ENCODE peak calls at places on chromosome 9, in nine cellular contexts. H, Y, D, T, M, V, R, J and B are unnamed samples.

GRCh38 chr9:128286435-128286834 is 10.4 kb downstream of the SWI5 start:
- DNase-seq in H (no peak), T (no peak), V (no peak), D (no peak), Y (no peak), M (no peak), R (no peak), J (no peak), B (no peak)

GRCh38 chr9:135299651-135300345 is 179.8 kb upstream of the PPP1R26 start:
- DNase-seq in Y (peak), R (no peak), T (no peak), D (no peak), V (peak), J (no peak), H (peak), M (peak), B (no peak)

GRCh38 chr9:13917534-13917933 is 396.4 kb downstream of the NFIB start:
- DNase-seq in Y (no peak), R (no peak), T (no peak), J (no peak), M (no peak), D (no peak), H (no peak), V (no peak), B (no peak)

GRCh38 chr9:122213102-122213588 is 15.6 kb downstream of the LHX6 start:
- DNase-seq in V (no peak), T (no peak), H (no peak), Y (no peak), D (no peak), J (no peak), R (no peak), M (no peak), B (no peak)

GRCh38 chr9:81724242-81724889 is 35.0 kb upstream of the TLE1 start:
- DNase-seq in J (no peak), M (no peak), V (no peak), H (no peak), D (no peak), Y (no peak), R (no peak), T (no peak), B (no peak)

GRCh38 chr9:116124472-116125040 is 29.0 kb upstream of the PAPPA start:
- DNase-seq in T (no peak), R (no peak), V (no peak), H (no peak), M (no peak), Y (no peak), J (no peak), D (no peak), B (no peak)

GRCh38 chr9:108113579-108113978 is 624.0 kb upstream of the KLF4 start:
- DNase-seq in J (no peak), T (no peak), D (no peak), Y (no peak), V (no peak), R (no peak), H (no peak), M (no peak), B (no peak)

GRCh38 chr9:115944166-115944948 is 209.2 kb upstream of the PAPPA start:
- DNase-seq in J (peak), H (no peak), M (no peak), V (no peak), D (peak), T (peak), Y (peak), R (no peak), B (no peak)

GRCh38 chr9:132857031-132857430 is 21.1 kb downstream of the AK8 start:
- DNase-seq in H (no peak), R (no peak), D (peak), J (peak), M (no peak), T (no peak), Y (no peak), V (no peak), B (no peak)

GRCh38 chr9:95009459-95009858 is 283.0 kb downstream of the AOPEP start:
- DNase-seq in H (no peak), R (no peak), T (no peak), M (no peak), D (no peak), Y (no peak), J (no peak), V (no peak), B (no peak)

GRCh38 chr9:14561929-14562386 is 131.3 kb downstream of the ZDHHC21 start:
- DNase-seq in H (peak), M (no peak), V (no peak), Y (no peak), J (no peak), R (no peak), D (no peak), T (no peak), B (no peak)

GRCh38 chr9:22617156-22617555 is 170.5 kb downstream of the DMRTA1 start:
- DNase-seq in M (no peak), J (no peak), Y (no peak), V (no peak), T (no peak), D (no peak), H (no peak), R (no peak), B (no peak)

GRCh38 chr9:127541865-127542264 is 70.2 kb upstream of the STXBP1 start:
- DNase-seq in D (no peak), J (no peak), M (no peak), R (no peak), H (no peak), T (no peak), V (no peak), Y (no peak), B (no peak)

GRCh38 chr9:21591221-21592062 is 109.3 kb upstream of the IFNE start:
- DNase-seq in M (no peak), V (no peak), R (no peak), Y (no peak), H (no peak), T (no peak), J (peak), D (peak), B (no peak)

GRCh38 chr9:27331393-27331792 is 34.4 kb upstream of the EQTN start:
- DNase-seq in M (no peak), H (no peak), D (no peak), J (no peak), T (no peak), V (no peak), Y (no peak), R (no peak), B (no peak)

GRCh38 chr9:127133739-127134167 is 11.3 kb upstream of the ANGPTL2 start:
- DNase-seq in J (peak), R (no peak), Y (peak), D (peak), T (no peak), H (no peak), V (no peak), M (no peak), B (no peak)

GRCh38 chr9:96417610-96418073 is 528 bp downstream of the ZNF367 start:
- DNase-seq in H (no peak), R (no peak), M (peak), T (no peak), V (peak), J (peak), D (no peak), Y (peak), B (peak)

GRCh38 chr9:96418074-96418919 is at the start of gene ZNF367:
- DNase-seq in T (peak), V (peak), M (peak), H (peak), D (peak), R (peak), Y (peak), J (peak), B (peak)

GRCh38 chr9:96419691-96419969 is 1.5 kb upstream of the ZNF367 start:
- DNase-seq in H (no peak), V (no peak), D (no peak), M (no peak), R (no peak), Y (no peak), T (no peak), J (no peak), B (no peak)

GRCh38 chr9:96418920-96419690 is 935 bp upstream of the ZNF367 start:
- DNase-seq in T (peak), H (peak), R (peak), J (peak), V (peak), D (peak), M (peak), Y (peak), B (peak)

DNA sequence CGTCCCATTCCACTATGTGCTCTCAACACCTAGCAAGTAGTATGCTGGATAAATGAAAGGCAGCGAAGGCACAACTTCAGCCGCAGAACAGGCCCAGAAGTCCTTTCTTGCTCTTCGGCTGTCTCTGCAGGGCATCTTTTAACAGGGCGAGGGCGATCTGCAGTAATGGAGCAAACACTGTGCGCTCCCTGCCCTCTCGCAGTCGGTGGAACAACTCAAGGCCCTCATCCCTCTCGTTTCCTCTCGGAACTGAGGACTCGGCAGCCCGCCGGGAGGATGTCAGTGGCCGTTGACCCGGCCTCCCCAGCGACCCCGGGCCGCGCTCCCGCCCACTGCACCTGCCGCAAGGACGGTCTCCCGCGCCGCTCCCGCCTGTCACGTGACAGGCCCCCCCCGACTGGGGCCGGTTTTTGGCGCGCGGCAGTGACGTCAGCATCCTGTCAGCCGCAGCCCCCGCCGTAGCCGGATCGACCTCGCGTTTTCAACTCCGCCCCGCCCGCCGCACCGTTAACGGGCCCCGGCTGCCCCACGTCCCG is 1.1 kb downstream of the ZNF367 start:
- DNase-seq in H (peak), R (peak), Y (peak), M (peak), T (peak), J (peak), D (peak), V (peak), B (peak)
- TF ChIP-seq POLR2AphosphoS5 in H (peak), R (peak), Y (no peak), M (peak), T (peak), J (peak), D (peak), V (peak), B (no peak)

DNA sequence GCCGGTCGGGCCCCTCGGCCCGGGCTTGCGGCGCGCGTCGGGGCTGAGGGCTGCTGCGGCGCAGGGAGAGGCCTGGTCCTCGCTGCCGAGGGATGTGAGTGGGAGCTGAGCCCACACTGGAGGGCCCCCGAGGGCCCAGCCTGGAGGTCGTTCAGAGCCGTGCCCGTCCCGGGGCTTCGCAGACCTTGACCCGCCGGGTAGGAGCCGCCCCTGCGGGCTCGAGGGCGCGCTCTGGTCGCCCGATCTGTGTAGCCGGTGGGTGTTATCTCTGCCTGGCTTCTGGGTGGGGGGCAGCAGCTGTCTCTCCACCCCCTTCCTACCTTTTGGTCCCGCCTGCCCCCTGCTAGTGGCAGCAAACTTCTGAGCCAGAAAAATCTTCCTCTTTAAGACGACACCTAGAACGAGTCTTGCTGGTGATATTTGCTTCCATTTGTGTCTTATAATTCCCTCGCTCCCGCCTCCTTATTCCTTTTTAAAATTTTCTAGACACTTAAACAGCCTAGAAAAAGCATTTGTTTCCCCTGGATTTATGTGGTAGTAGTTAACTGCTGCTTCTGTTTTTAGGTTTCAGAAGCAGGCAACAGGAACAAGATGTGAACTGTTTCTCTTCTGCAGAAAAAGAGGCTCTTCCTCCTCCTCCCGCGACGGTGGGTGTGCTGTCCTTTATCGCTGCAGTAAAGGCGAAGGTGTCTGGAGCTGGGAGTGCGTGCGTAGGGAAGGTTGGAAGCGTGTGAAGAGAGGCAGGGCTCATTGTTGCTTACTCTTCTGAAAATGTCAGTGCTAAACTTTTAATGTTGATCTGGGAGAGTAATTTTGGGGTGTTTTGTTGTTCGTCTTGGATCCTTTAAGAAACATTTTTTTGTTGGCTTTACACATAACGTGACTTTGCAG is 549 bp downstream of the JAK2 start:
- DNase-seq in R (no peak), Y (peak), T (no peak), M (no peak), H (no peak), J (peak), V (peak), D (peak), B (no peak)
- TF ChIP-seq POLR2AphosphoS5 in R (no peak), Y (no peak), T (peak), M (no peak), H (no peak), J (peak), V (no peak), D (no peak), B (peak)

GRCh38 chr9:2032234-2032633 is 17.1 kb downstream of the SMARCA2 start:
- DNase-seq in Y (no peak), H (no peak), T (no peak), V (no peak), D (no peak), M (no peak), R (no peak), J (no peak), B (no peak)
- TF ChIP-seq POLR2AphosphoS5 in Y (no peak), H (no peak), T (no peak), V (no peak), D (no peak), M (no peak), R (no peak), J (no peak), B (no peak)

DNA sequence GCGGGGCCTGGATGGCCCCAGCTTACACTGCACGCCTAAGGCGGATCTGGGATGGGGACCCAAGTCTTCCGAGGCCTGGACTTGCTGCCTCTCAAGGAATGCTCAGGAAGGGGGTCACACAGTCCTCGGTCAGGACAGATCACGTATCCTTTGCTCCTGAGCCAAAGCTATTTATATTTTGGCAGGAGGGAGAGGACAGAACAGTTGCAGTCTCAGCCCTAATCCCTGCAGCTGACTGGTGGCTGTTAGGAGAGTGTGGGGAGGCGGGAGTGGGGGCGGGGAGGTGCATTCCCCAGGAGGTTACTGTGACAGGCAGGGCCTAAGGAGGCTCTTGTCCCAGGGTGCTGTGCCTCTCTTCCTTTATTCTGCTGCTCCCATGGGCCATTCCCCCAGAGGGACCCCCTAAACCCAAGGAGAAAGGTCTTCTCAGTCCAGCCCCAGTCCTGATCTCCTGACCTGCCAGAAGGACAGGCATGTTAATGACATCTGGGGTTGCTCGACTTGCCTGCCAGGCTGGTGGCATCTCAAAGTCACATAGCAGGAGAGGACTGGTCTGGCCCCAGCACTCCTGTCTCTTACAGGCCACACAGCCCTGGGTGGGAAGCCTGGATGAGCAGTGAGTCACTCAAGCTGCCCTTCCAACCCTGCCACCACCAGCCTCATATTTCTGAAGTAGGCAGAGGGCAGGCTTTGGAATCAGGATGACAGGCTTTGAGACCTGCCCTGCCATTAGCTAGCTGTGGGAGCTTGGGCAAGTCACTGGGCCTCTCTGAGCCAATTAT is 51.9 kb downstream of the COL27A1 start:
- DNase-seq in M (no peak), H (no peak), V (peak), R (no peak), Y (no peak), D (no peak), J (peak), T (no peak), B (no peak)
- TF ChIP-seq POLR2AphosphoS5 in M (no peak), H (no peak), V (no peak), R (no peak), Y (no peak), D (no peak), J (no peak), T (no peak), B (no peak)

GRCh38 chr9:34373749-34374148 is 2.9 kb downstream of the MYORG start:
- DNase-seq in M (peak), T (no peak), H (no peak), V (no peak), D (no peak), R (no peak), J (no peak), Y (no peak), B (no peak)
- TF ChIP-seq POLR2AphosphoS5 in M (no peak), T (no peak), H (no peak), V (no peak), D (no peak), R (no peak), J (no peak), Y (no peak), B (no peak)

DNA sequence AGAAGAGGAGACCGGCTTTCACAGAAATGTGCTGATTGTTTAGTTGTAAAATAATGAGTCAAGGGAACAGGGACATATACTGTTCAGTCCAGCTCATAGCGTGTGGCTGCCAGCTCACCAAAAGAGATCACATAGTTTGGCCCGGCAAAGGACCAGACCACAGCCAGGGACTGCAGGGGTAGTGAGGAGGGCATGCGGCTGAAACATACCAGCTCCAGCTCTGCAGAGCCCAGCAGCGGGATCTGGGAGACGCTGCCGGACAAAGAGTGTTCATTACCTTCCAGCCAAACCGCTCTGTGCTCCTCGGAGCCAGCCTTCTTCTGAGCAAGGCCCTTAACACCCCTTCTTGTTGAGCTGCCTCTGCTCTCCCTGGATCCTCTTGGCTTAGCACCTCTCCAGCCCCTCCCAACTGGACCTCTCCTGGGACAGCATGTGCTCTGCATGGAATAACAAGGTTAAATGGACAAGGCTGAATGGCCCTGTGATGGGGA is 116.8 kb upstream of the CNTLN start:
- DNase-seq in R (no peak), M (no peak), H (no peak), V (no peak), D (no peak), T (no peak), Y (peak), J (no peak), B (no peak)
- TF ChIP-seq POLR2AphosphoS5 in R (no peak), M (no peak), H (no peak), V (no peak), D (no peak), T (peak), Y (no peak), J (no peak), B (no peak)

GRCh38 chr9:4506490-4506889 is 16.2 kb downstream of the SLC1A1 start:
- DNase-seq in H (no peak), D (no peak), J (no peak), R (no peak), V (no peak), T (no peak), Y (no peak), M (no peak), B (no peak)

GRCh38 chr9:4507306-4507705 is 17.0 kb downstream of the SLC1A1 start:
- DNase-seq in M (no peak), D (no peak), H (no peak), J (no peak), T (no peak), V (no peak), R (no peak), Y (no peak), B (no peak)

GRCh38 chr9:4508246-4508906 is 18.1 kb downstream of the SLC1A1 start:
- DNase-seq in M (no peak), D (no peak), J (no peak), Y (no peak), V (no peak), T (no peak), R (no peak), H (no peak), B (no peak)

GRCh38 chr9:4508907-4509589 is 18.8 kb downstream of the SLC1A1 start:
- DNase-seq in Y (no peak), M (no peak), J (no peak), V (no peak), T (no peak), D (no peak), R (no peak), H (no peak), B (no peak)

DNA sequence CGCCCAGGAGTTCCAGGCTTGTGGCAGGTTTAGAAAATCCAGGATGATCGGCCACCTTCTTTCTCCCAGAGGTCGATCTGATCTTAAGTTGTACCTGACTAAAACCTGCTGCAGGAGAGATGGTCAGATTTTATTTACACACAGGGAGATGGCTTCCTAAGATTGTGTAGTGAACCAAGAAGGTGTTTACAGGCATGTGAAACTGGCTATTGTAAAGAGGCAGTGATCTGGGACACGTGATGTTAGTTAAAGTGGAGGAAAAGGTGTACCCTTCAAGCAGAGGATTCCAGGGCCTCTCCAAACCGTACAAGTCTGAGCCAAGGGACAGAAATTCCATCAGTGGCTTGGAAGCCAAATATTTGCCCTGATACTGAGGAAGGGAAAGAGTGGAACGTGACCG is 17.5 kb downstream of the SLC1A1 start:
- DNase-seq in D (no peak), J (no peak), M (no peak), V (no peak), R (no peak), Y (no peak), H (no peak), T (no peak), B (no peak)
- TF ChIP-seq POLR2AphosphoS5 in D (no peak), J (no peak), M (no peak), V (no peak), R (no peak), Y (no peak), H (no peak), T (no peak), B (no peak)